ENCODE peak calls at places on chromosomes 16 and 17, in seven cellular contexts. K, Z, X, N, U, T and M are unnamed samples.

GRCh38 chr17:76816590-76817135 is 51.5 kb upstream of the MGAT5B start:
- DNase-seq in K (peak), Z (no peak), X (no peak), N (peak), U (peak), T (peak), M (peak)

GRCh38 chr16:83835972-83836566 is 28.3 kb downstream of the HSBP1 start:
- DNase-seq in K (no peak), Z (no peak), X (no peak), N (peak), U (peak), T (peak), M (no peak)

GRCh38 chr17:5809056-5809455 is 224.7 kb upstream of the NLRP1 start:
- DNase-seq in K (no peak), Z (no peak), X (no peak), N (no peak), U (no peak), T (no peak), M (no peak)

GRCh38 chr16:81486555-81487061 is 42.0 kb downstream of the CMIP start:
- DNase-seq in K (no peak), Z (peak), X (no peak), N (peak), U (no peak), T (no peak), M (no peak)

GRCh38 chr17:20073056-20073979 is 64.2 kb downstream of the SPECC1 start:
- DNase-seq in K (no peak), Z (peak), X (no peak), N (peak), U (peak), T (no peak), M (no peak)

GRCh38 chr16:83913234-83913633 is 14.3 kb downstream of the MLYCD start:
- DNase-seq in K (no peak), Z (peak), X (no peak), N (peak), U (no peak), T (no peak), M (no peak)

GRCh38 chr16:75679366-75679765 is 2.6 kb upstream of the CPHXL2 start:
- DNase-seq in K (no peak), Z (no peak), X (no peak), N (peak), U (no peak), T (no peak), M (no peak)

GRCh38 chr17:81513669-81514484 is 1.3 kb upstream of the ACTG1 start:
- DNase-seq in K (peak), Z (peak), X (no peak), N (peak), U (peak), T (peak), M (no peak)

GRCh38 chr16:85137323-85138072 is 25.2 kb upstream of the CIBAR2 start:
- DNase-seq in K (no peak), Z (peak), X (no peak), N (peak), U (no peak), T (no peak), M (peak)

GRCh38 chr17:68302066-68302564 is 10.8 kb downstream of the ARSG start:
- DNase-seq in K (peak), Z (no peak), X (no peak), N (peak), U (no peak), T (peak), M (no peak)

GRCh38 chr17:73363788-73364522 is 52.2 kb upstream of the CDC42EP4 start:
- DNase-seq in K (no peak), Z (no peak), X (no peak), N (no peak), U (no peak), T (no peak), M (no peak)

GRCh38 chr16:57621521-57622268 is 6.7 kb upstream of the ADGRG1 start:
- DNase-seq in K (no peak), Z (no peak), X (no peak), N (no peak), U (no peak), T (no peak), M (no peak)

GRCh38 chr16:27240948-27241531 is 27.5 kb downstream of the NSMCE1 start:
- DNase-seq in K (no peak), Z (peak), X (no peak), N (peak), U (no peak), T (no peak), M (no peak)